ENCODE peak calls at places on chromosomes 13 and 19, in five cellular contexts. Q is upper lobe of right lung; Z is H9; Y is effector memory CD4-positive, alpha-beta T cell; G is spleen. I is an unnamed sample.
A peak's percentile ranks its signal among the peaks of the same experiment; 100 is the strongest.

GRCh38 chr13:66506979-66507378 is 723.2 kb downstream of the PCDH9 start:
- DNase-seq in G (no peak), Z (no peak), Q (no peak), Y (no peak), I (no peak)

GRCh38 chr19:43470288-43470687 is 4.9 kb upstream of the LYPD3 start:
- DNase-seq in G (no peak), Z (no peak), Q (no peak), Y (no peak), I (no peak)

GRCh38 chr13:98657506-98658085 is 80.7 kb upstream of the STK24 start:
- DNase-seq in G (no peak), Z (no peak), Y (no peak), Q (no peak), I (no peak)

GRCh38 chr19:18832331-18833140 is 777 bp downstream of the UPF1 start:
- DNase-seq in Y (no peak), Q (no peak), G (peak; percentile 83), Z (peak; percentile 57), I (no peak)

GRCh38 chr13:112226320-112227002 is 149.7 kb upstream of the SPACA7 start:
- DNase-seq in Y (no peak), G (peak; percentile 23), Z (no peak), Q (peak; percentile 15), I (no peak)

GRCh38 chr13:73399347-73400216 is 340.8 kb downstream of the KLF5 start:
- DNase-seq in Y (no peak), Z (no peak), G (no peak), Q (no peak), I (no peak)

GRCh38 chr13:76271728-76272232 is 614.4 kb downstream of the KCTD12 start:
- DNase-seq in Q (no peak), Y (no peak), Z (peak; percentile 38), G (no peak), I (no peak)

GRCh38 chr13:75415720-75416119 is 66.2 kb downstream of the TBC1D4 start:
- DNase-seq in G (no peak), Q (no peak), Y (no peak), Z (no peak), I (no peak)

GRCh38 chr13:69331245-69331644 is 776.4 kb upstream of the ATXN8OS start:
- DNase-seq in Y (no peak), Z (no peak), Q (no peak), G (no peak), I (no peak)

GRCh38 chr13:21175656-21176194 is 627 bp downstream of the SKA3 start:
- DNase-seq in G (no peak), Q (no peak), Y (no peak), Z (no peak), I (no peak)

GRCh38 chr13:113949546-113949945 is 24.3 kb downstream of the C13orf46 start:
- DNase-seq in Y (no peak), G (peak; percentile 64), Z (no peak), Q (no peak), I (no peak)

GRCh38 chr13:33377825-33378224 is 92.3 kb upstream of the STARD13 start:
- DNase-seq in Z (no peak), Y (no peak), Q (no peak), G (no peak), I (no peak)

GRCh38 chr13:113635709-113636108 is 22.3 kb downstream of the ATP4B start:
- DNase-seq in G (peak; percentile 47), Y (no peak), Z (no peak), Q (peak; percentile 44), I (no peak)

GRCh38 chr19:52778811-52779210 is 7.8 kb downstream of the ZNF600 start:
- DNase-seq in Y (no peak), Z (no peak), G (no peak), Q (no peak), I (no peak)

GRCh38 chr13:27789495-27790303 is 2.6 kb upstream of the GSX1 start:
- DNase-seq in Z (peak; percentile 37), G (no peak), Y (no peak), Q (no peak), I (no peak)

GRCh38 chr19:48859711-48860572 is 8.5 kb downstream of the PLEKHA4 start:
- DNase-seq in G (no peak), Q (peak; percentile 84), Z (peak; percentile 95), Y (no peak), I (no peak)

GRCh38 chr13:48564046-48564445 is 31.2 kb upstream of the RCBTB2 start:
- DNase-seq in G (no peak), Q (no peak), Y (no peak), Z (no peak), I (no peak)

GRCh38 chr13:111322001-111322915 is 1.8 kb downstream of the TEX29 start:
- DNase-seq in Z (peak; percentile 24), G (peak; percentile 71), Y (no peak), Q (no peak), I (no peak)

GRCh38 chr13:80386001-80386400 is 45.1 kb upstream of the SPRY2 start:
- DNase-seq in Y (no peak), Z (no peak), G (no peak), Q (no peak), I (no peak)

GRCh38 chr19:13834308-13834790 is 39.1 kb downstream of the ZSWIM4 start:
- DNase-seq in G (no peak), Y (no peak), Z (peak; percentile 45), Q (no peak), I (no peak)

GRCh38 chr13:76976488-76976887 is 15.4 kb upstream of the CLN5 start:
- DNase-seq in Z (no peak), Q (no peak), G (no peak), Y (no peak), I (no peak)

GRCh38 chr19:3826163-3826562 is 40.0 kb upstream of the MATK start:
- DNase-seq in G (no peak), Y (no peak), Q (no peak), Z (no peak), I (no peak)

GRCh38 chr13:101341464-101341863 is 74.8 kb downstream of the NALCN start:
- DNase-seq in Y (no peak), Z (no peak), Q (no peak), G (no peak), I (no peak)

GRCh38 chr19:5131031-5131865 is 162.3 kb downstream of the KDM4B start:
- DNase-seq in Q (no peak), Z (no peak), G (peak; percentile 94), Y (no peak), I (no peak)

GRCh38 chr19:13839938-13840750 is 36.8 kb upstream of the NANOS3 start:
- DNase-seq in G (peak; percentile 92), Q (peak; percentile 84), Y (no peak), Z (peak; percentile 28), I (peak; percentile 56)

GRCh38 chr19:20558571-20558970 is 7.0 kb downstream of the ZNF737 start:
- DNase-seq in Y (no peak), Z (no peak), G (no peak), Q (no peak), I (no peak)

GRCh38 chr19:45607071-45608029 is 5.3 kb upstream of the GPR4 start:
- DNase-seq in Z (peak; percentile 90), Q (peak; percentile 85), Y (peak; percentile 23), G (peak; percentile 84), I (peak; percentile 17)

GRCh38 chr19:45340232-45340898 is at the start of gene KLC3:
- DNase-seq in Z (peak; percentile 68), Q (peak; percentile 78), Y (peak; percentile 34), G (peak; percentile 68), I (no peak)

GRCh38 chr13:100330662-100331061 is 241.8 kb downstream of the PCCA start:
- DNase-seq in Z (no peak), Q (no peak), G (no peak), Y (no peak), I (no peak)

GRCh38 chr19:5753743-5754142 is 30.8 kb downstream of the PRR22 start:
- DNase-seq in Q (no peak), Y (no peak), G (no peak), Z (no peak), I (no peak)

GRCh38 chr13:75194717-75195116 is 287.3 kb downstream of the TBC1D4 start:
- DNase-seq in G (no peak), Z (no peak), Y (no peak), Q (no peak), I (no peak)

GRCh38 chr19:40339018-40339728 is 9.0 kb downstream of the C19orf47 start:
- DNase-seq in Y (no peak), Q (no peak), Z (no peak), G (no peak), I (no peak)

GRCh38 chr13:113839536-113840204 is 24.2 kb downstream of the GAS6 start:
- DNase-seq in Y (no peak), Z (no peak), Q (no peak), G (no peak), I (no peak)

GRCh38 chr13:54356209-54356608 is 1327.6 kb downstream of the OLFM4 start:
- DNase-seq in Z (no peak), Y (no peak), Q (no peak), G (no peak), I (no peak)

DNA sequence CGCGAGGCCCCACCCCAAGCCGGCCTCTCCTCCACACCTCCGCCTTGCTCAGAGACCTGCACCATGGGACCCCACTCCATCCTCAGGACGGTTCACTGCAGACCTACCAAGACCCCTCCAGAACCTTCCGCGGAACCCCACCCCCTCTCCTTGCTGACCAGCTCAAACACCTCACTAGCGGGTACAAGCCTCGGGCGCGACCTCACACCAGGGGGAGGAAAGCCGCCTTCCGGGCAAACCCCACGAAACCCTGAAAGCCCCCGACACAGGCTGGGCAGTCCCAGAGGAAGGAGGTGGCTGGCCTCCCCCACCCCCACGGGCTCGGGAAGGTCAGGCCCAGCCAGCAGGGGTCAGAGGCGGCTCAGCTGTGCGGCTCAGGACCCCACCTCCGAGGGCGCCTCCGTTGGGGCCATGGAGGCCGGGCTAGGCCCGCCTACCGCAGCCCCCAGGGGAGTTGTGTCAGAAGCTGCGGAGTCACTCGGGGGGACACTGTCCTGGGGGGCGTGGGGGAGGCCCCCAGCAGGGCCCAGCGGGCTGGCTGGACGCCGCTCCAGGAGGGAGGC is 9.8 kb downstream of the GRIN3B start:
- DNase-seq in G (no peak), Z (no peak), Q (no peak), Y (no peak), I (no peak)
- H3K9me3 ChIP-seq in G (no peaks in the 10 kb centered on the region), Z (no peaks in the 10 kb centered on the region), Q (no peaks in the 10 kb centered on the region), Y (no peaks in the 10 kb centered on the region), I (no peaks in the 10 kb centered on the region)

GRCh38 chr13:104357672-104358314 is 1291.6 kb upstream of the SLC10A2 start:
- DNase-seq in Z (no peak), Q (no peak), Y (no peak), G (no peak), I (no peak)
- H3K9me3 ChIP-seq in Z (no peaks in the 10 kb centered on the region), Q (no peaks in the 10 kb centered on the region), Y (no peaks in the 10 kb centered on the region), G (peaks cover 12% of the 10 kb centered on the region), I (no peaks in the 10 kb centered on the region)

GRCh38 chr19:11872624-11873023 is 15.0 kb upstream of the ZNF69 start:
- DNase-seq in G (no peak), Q (no peak), Y (no peak), Z (no peak), I (no peak)
- H3K9me3 ChIP-seq in G (peaks cover 57% of the 10 kb centered on the region), Q (peaks cover 23% of the 10 kb centered on the region), Y (peaks cover 22% of the 10 kb centered on the region), Z (peaks cover 36% of the 10 kb centered on the region), I (peaks cover 24% of the 10 kb centered on the region)

DNA sequence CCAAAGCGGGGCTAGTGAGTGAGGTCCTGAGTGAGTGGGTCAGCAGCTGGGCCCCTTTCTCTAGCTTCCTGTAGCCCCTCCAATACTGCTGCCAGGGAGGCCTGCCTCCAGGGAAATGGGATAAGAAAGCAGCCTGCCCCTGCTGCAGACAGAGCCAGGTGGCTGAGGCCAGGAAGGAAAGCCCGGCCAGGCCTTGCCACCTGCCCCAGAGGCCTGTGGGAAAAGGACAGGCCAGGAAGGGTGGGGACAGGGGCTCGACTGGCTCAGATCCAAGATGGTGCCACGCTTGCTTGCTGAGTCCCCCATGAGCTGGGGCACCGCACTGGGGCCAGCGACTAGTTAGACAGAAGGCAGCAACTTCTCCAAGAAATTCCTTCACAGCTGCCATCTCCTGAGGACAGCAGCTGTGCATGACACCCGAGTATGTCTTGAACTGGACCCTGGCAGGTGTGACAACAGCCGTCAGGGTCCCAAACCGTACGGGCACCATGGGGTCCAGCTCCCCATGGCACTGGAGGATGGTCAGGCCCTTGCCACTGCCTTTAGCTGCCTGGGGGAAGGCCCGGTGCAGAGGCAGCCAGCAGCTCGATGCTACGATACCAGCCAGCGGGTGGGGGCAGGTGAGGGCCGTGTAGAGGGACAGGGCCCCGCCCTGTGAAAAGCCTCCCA is 5.0 kb upstream of the PRR36 start:
- DNase-seq in Q (no peak), Y (no peak), G (no peak), Z (no peak), I (no peak)
- H3K9me3 ChIP-seq in Q (no peaks in the 10 kb centered on the region), Y (no peaks in the 10 kb centered on the region), G (peaks cover 3% of the 10 kb centered on the region), Z (no peaks in the 10 kb centered on the region), I (no peaks in the 10 kb centered on the region)